ENCODE peak calls at places on chromosomes 4 and X, in nine cellular contexts. B, R, I, W, Z, Y, H, M and Q are unnamed samples.
A peak's percentile ranks its signal among the peaks of the same experiment; 100 is the strongest.

GRCh38 chrX:69210513-69211065 is 45.3 kb upstream of the PJA1 start:
- DNase-seq in B (no peak), R (no peak), I (no peak), W (no peak), Z (no peak), Y (no peak), H (no peak), M (no peak), Q (no peak)

GRCh38 chr4:26032142-26032541 is 118.1 kb downstream of the SMIM20 start:
- DNase-seq in B (no peak), R (no peak), I (no peak), W (no peak), Z (no peak), Y (no peak), H (no peak), M (no peak), Q (no peak)

GRCh38 chr4:33628296-33628695 is 2616.0 kb downstream of the ARAP2 start:
- DNase-seq in B (no peak), R (no peak), I (no peak), W (no peak), Z (no peak), Y (no peak), H (no peak), M (no peak), Q (no peak)

GRCh38 chr4:5238106-5238505 is 186.8 kb downstream of the STK32B start:
- DNase-seq in B (no peak), R (no peak), I (no peak), W (no peak), Z (no peak), Y (no peak), H (no peak), M (no peak), Q (no peak)

GRCh38 chr4:24949970-24950369 is 37.1 kb upstream of the CCDC149 start:
- DNase-seq in B (no peak), R (no peak), I (no peak), W (no peak), Z (no peak), Y (no peak), H (no peak), M (no peak), Q (no peak)

GRCh38 chrX:41868392-41868977 is 54.9 kb downstream of the CASK start:
- DNase-seq in B (no peak), R (no peak), I (no peak), W (no peak), Z (no peak), Y (no peak), H (no peak), M (no peak), Q (no peak)

GRCh38 chrX:107935200-107935599 is 47.0 kb downstream of the TEX13B start:
- DNase-seq in B (no peak), R (no peak), I (peak; percentile 28), W (no peak), Z (no peak), Y (no peak), H (no peak), M (no peak), Q (no peak)

GRCh38 chrX:16778993-16779392 is 7.3 kb upstream of the TXLNG start:
- DNase-seq in B (no peak), R (no peak), I (no peak), W (no peak), Z (no peak), Y (no peak), H (no peak), M (no peak), Q (no peak)

GRCh38 chr4:148764720-148765119 is 322.5 kb upstream of the NR3C2 start:
- DNase-seq in B (no peak), R (no peak), I (no peak), W (no peak), Z (no peak), Y (no peak), H (no peak), M (no peak), Q (no peak)

GRCh38 chr4:71396382-71396781 is 57.6 kb downstream of the SLC4A4 start:
- DNase-seq in B (no peak), R (peak; percentile 3), I (no peak), W (no peak), Z (no peak), Y (no peak), H (no peak), M (no peak), Q (no peak)

GRCh38 chr4:55733874-55734437 is 85.6 kb upstream of the EXOC1L start:
- DNase-seq in B (no peak), R (no peak), I (peak; percentile 42), W (peak; percentile 86), Z (peak; percentile 70), Y (peak; percentile 37), H (peak; percentile 17), M (no peak), Q (no peak)

GRCh38 chrX:129905787-129906580 is at the start of gene UTP14A:
- DNase-seq in B (peak; percentile 45), R (peak; percentile 91), I (peak; percentile 53), W (peak; percentile 86), Z (peak; percentile 89), Y (peak; percentile 70), H (peak; percentile 84), M (peak; percentile 73), Q (peak; percentile 74)

GRCh38 chrX:45230410-45230809 is 29.7 kb upstream of the DIPK2B start:
- DNase-seq in B (no peak), R (no peak), I (no peak), W (no peak), Z (no peak), Y (no peak), H (no peak), M (no peak), Q (no peak)

GRCh38 chrX:64394874-64395567 is at the start of gene MTMR8:
- DNase-seq in B (peak; percentile 56), R (peak; percentile 84), I (peak; percentile 12), W (peak; percentile 83), Z (peak; percentile 74), Y (peak; percentile 61), H (peak; percentile 75), M (peak; percentile 72), Q (peak; percentile 76)

GRCh38 chrX:101108293-101108692 is 10.3 kb downstream of the CENPI start:
- DNase-seq in B (no peak), R (no peak), I (no peak), W (no peak), Z (no peak), Y (no peak), H (no peak), M (no peak), Q (no peak)

GRCh38 chr4:47213971-47214370 is 182.6 kb downstream of the GABRB1 start:
- DNase-seq in B (no peak), R (no peak), I (peak; percentile 83), W (no peak), Z (no peak), Y (no peak), H (no peak), M (no peak), Q (no peak)

GRCh38 chrX:350534-351321 is 32.1 kb upstream of the GTPBP6 start:
- DNase-seq in B (no peak), R (no peak), I (no peak), W (no peak), Z (no peak), Y (no peak), H (no peak), M (no peak), Q (no peak)

GRCh38 chrX:132119821-132120220 is 8.0 kb downstream of the FRMD7 start:
- DNase-seq in B (no peak), R (peak; percentile 48), I (no peak), W (no peak), Z (no peak), Y (no peak), H (no peak), M (no peak), Q (no peak)

GRCh38 chr4:22689428-22689827 is 3.3 kb upstream of the GBA3 start:
- DNase-seq in B (no peak), R (no peak), I (no peak), W (no peak), Z (no peak), Y (no peak), H (no peak), M (no peak), Q (no peak)

GRCh38 chr4:3834186-3834920 is 68.2 kb downstream of the ADRA2C start:
- DNase-seq in B (no peak), R (no peak), I (no peak), W (peak; percentile 5), Z (no peak), Y (no peak), H (no peak), M (no peak), Q (no peak)
- TF ChIP-seq CTCF in B (no peak), R (no peak), I (no peak), W (no peak), Z (no peak), Y (no peak), H (no peak), M (no peak), Q (no peak)

GRCh38 chr4:1003271-1004070 is 8.0 kb upstream of the FGFRL1 start:
- DNase-seq in B (no peak), R (peak; percentile 62), I (no peak), W (no peak), Z (no peak), Y (no peak), H (no peak), M (no peak), Q (no peak)
- TF ChIP-seq CTCF in B (no peak), R (no peak), I (no peak), W (no peak), Z (no peak), Y (no peak), H (no peak), M (no peak), Q (no peak)

DNA sequence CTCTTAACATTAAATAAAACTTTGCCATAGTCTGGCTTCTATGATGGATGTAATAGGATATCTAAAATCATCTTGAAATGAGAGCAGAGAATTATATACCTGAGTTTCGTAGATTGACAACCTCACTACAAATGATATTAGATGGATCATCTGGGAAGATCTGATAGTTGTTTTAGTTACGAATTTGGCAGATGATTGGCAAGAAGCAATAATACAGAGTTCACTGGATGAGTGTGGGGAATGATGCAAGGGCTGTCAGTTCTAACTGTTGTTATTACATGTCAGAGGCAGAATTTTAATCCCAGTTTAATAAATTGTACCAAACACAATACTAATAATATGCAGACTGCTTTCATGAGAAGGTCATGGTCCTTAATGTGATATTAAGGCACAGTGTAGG is 585.2 kb downstream of the TRAM1L1 start:
- DNase-seq in B (no peak), R (no peak), I (no peak), W (no peak), Z (no peak), Y (no peak), H (no peak), M (no peak), Q (no peak)
- TF ChIP-seq CTCF in B (no peak), R (no peak), I (no peak), W (no peak), Z (no peak), Y (no peak), H (no peak), M (no peak), Q (no peak)

GRCh38 chrX:46382595-46382994 is 162.6 kb downstream of the ZNF674 start:
- DNase-seq in B (no peak), R (no peak), I (no peak), W (no peak), Z (no peak), Y (no peak), H (no peak), M (no peak), Q (no peak)

GRCh38 chrX:46381630-46382029 is 163.6 kb downstream of the ZNF674 start:
- DNase-seq in B (no peak), R (peak; percentile 47), I (no peak), W (peak; percentile 25), Z (no peak), Y (no peak), H (no peak), M (peak; percentile 22), Q (no peak)

GRCh38 chrX:46383006-46383405 is 162.2 kb downstream of the ZNF674 start:
- DNase-seq in B (no peak), R (no peak), I (no peak), W (no peak), Z (no peak), Y (no peak), H (no peak), M (no peak), Q (no peak)

GRCh38 chrX:46386511-46386910 is 158.7 kb downstream of the ZNF674 start:
- DNase-seq in B (no peak), R (no peak), I (no peak), W (no peak), Z (no peak), Y (no peak), H (no peak), M (no peak), Q (no peak)
- TF ChIP-seq CTCF in B (peak; percentile 18), R (peak; percentile 22), I (peak; percentile 23), W (no peak), Z (no peak), Y (peak; percentile 14), H (peak; percentile 57), M (no peak), Q (no peak)